ENCODE peak calls at places on chromosomes 6 and 20, in four cellular contexts. One of them, this sample, is unnamed.

GRCh38 chr6:167079853-167080297 is 43.0 kb upstream of the CCR6 start:
- DNase-seq in upper lobe of right lung: no peak
- DNase-seq in cardiac fibroblast: no peak
- DNase-seq in CD8-positive, alpha-beta T cell: no peak
- DNase-seq in this sample: no peak

GRCh38 chr6:38180586-38180985 is 361.1 kb downstream of the ZFAND3 start:
- DNase-seq in upper lobe of right lung: no peak
- DNase-seq in CD8-positive, alpha-beta T cell: no peak
- DNase-seq in cardiac fibroblast: no peak
- DNase-seq in this sample: no peak

GRCh38 chr6:168226832-168227434 is 92.6 kb downstream of the DACT2 start:
- DNase-seq in CD8-positive, alpha-beta T cell: no peak
- DNase-seq in upper lobe of right lung: no peak
- DNase-seq in cardiac fibroblast: no peak
- DNase-seq in this sample: no peak

GRCh38 chr6:48315915-48316314 is 204.9 kb upstream of the PTCHD4 start:
- DNase-seq in upper lobe of right lung: no peak
- DNase-seq in cardiac fibroblast: no peak
- DNase-seq in CD8-positive, alpha-beta T cell: no peak
- DNase-seq in this sample: no peak

GRCh38 chr6:105077592-105078463 is 102.0 kb downstream of the POPDC3 start:
- DNase-seq in cardiac fibroblast: peak
- DNase-seq in upper lobe of right lung: no peak
- DNase-seq in CD8-positive, alpha-beta T cell: no peak
- DNase-seq in this sample: peak

GRCh38 chr20:1856419-1856818 is 38.8 kb upstream of the SIRPA start:
- DNase-seq in cardiac fibroblast: no peak
- DNase-seq in CD8-positive, alpha-beta T cell: no peak
- DNase-seq in upper lobe of right lung: no peak
- DNase-seq in this sample: no peak

GRCh38 chr20:36591854-36592641 is 13.5 kb upstream of the RAB5IF start:
- DNase-seq in cardiac fibroblast: no peak
- DNase-seq in upper lobe of right lung: no peak
- DNase-seq in CD8-positive, alpha-beta T cell: peak
- DNase-seq in this sample: no peak

GRCh38 chr6:24909281-24910216 is 26.2 kb downstream of the RIPOR2 start:
- DNase-seq in upper lobe of right lung: no peak
- DNase-seq in cardiac fibroblast: no peak
- DNase-seq in CD8-positive, alpha-beta T cell: no peak
- DNase-seq in this sample: no peak

GRCh38 chr6:134416501-134417154 is 98.7 kb upstream of the SGK1 start:
- DNase-seq in upper lobe of right lung: no peak
- DNase-seq in CD8-positive, alpha-beta T cell: no peak
- DNase-seq in cardiac fibroblast: peak
- DNase-seq in this sample: no peak

GRCh38 chr6:52749546-52750152 is 13.6 kb downstream of the GSTA2 start:
- DNase-seq in cardiac fibroblast: no peak
- DNase-seq in upper lobe of right lung: no peak
- DNase-seq in CD8-positive, alpha-beta T cell: no peak
- DNase-seq in this sample: no peak

GRCh38 chr6:100415780-100416179 is 48.9 kb downstream of the SIM1 start:
- DNase-seq in CD8-positive, alpha-beta T cell: no peak
- DNase-seq in cardiac fibroblast: no peak
- DNase-seq in upper lobe of right lung: no peak
- DNase-seq in this sample: no peak

GRCh38 chr6:107021786-107022185 is 6.2 kb upstream of the MTRES1 start:
- DNase-seq in CD8-positive, alpha-beta T cell: no peak
- DNase-seq in upper lobe of right lung: no peak
- DNase-seq in cardiac fibroblast: no peak
- DNase-seq in this sample: no peak

GRCh38 chr20:17327185-17327780 is 100.4 kb downstream of the PCSK2 start:
- DNase-seq in CD8-positive, alpha-beta T cell: no peak
- DNase-seq in cardiac fibroblast: no peak
- DNase-seq in upper lobe of right lung: no peak
- DNase-seq in this sample: no peak

GRCh38 chr20:11979306-11980128 is 61.8 kb downstream of the BTBD3 start:
- DNase-seq in CD8-positive, alpha-beta T cell: no peak
- DNase-seq in cardiac fibroblast: no peak
- DNase-seq in upper lobe of right lung: no peak
- DNase-seq in this sample: no peak

GRCh38 chr6:159762681-159763293 is 942 bp downstream of the ACAT2 start:
- DNase-seq in cardiac fibroblast: no peak
- DNase-seq in CD8-positive, alpha-beta T cell: peak
- DNase-seq in upper lobe of right lung: no peak
- DNase-seq in this sample: no peak

GRCh38 chr6:43977404-43978111 is 149.7 kb downstream of the MRPL14 start:
- DNase-seq in CD8-positive, alpha-beta T cell: no peak
- DNase-seq in cardiac fibroblast: no peak
- DNase-seq in upper lobe of right lung: no peak
- DNase-seq in this sample: no peak

GRCh38 chr6:113102761-113103160 is 754.4 kb upstream of the MARCKS start:
- DNase-seq in CD8-positive, alpha-beta T cell: no peak
- DNase-seq in upper lobe of right lung: no peak
- DNase-seq in cardiac fibroblast: peak
- DNase-seq in this sample: peak

GRCh38 chr6:6721606-6722005 is 133.1 kb downstream of the LY86 start:
- DNase-seq in upper lobe of right lung: no peak
- DNase-seq in cardiac fibroblast: no peak
- DNase-seq in CD8-positive, alpha-beta T cell: no peak
- DNase-seq in this sample: no peak

GRCh38 chr6:81906709-81907204 is 154.3 kb upstream of the TENT5A start:
- DNase-seq in CD8-positive, alpha-beta T cell: no peak
- DNase-seq in cardiac fibroblast: no peak
- DNase-seq in upper lobe of right lung: no peak
- DNase-seq in this sample: no peak

GRCh38 chr20:35702051-35702823 is 3.0 kb downstream of the ROMO1 start:
- DNase-seq in CD8-positive, alpha-beta T cell: no peak
- DNase-seq in cardiac fibroblast: peak
- DNase-seq in upper lobe of right lung: peak
- DNase-seq in this sample: peak

GRCh38 chr6:148342146-148343027 is at the start of gene SASH1:
- DNase-seq in upper lobe of right lung: peak
- DNase-seq in CD8-positive, alpha-beta T cell: no peak
- DNase-seq in cardiac fibroblast: peak
- DNase-seq in this sample: no peak

GRCh38 chr6:155510879-155511278 is 55.2 kb upstream of the NOX3 start:
- DNase-seq in upper lobe of right lung: no peak
- DNase-seq in cardiac fibroblast: no peak
- DNase-seq in CD8-positive, alpha-beta T cell: no peak
- DNase-seq in this sample: no peak

GRCh38 chr6:106080106-106081095 is 5.7 kb upstream of the PRDM1 start:
- DNase-seq in CD8-positive, alpha-beta T cell: no peak
- DNase-seq in upper lobe of right lung: no peak
- DNase-seq in cardiac fibroblast: no peak
- DNase-seq in this sample: no peak

GRCh38 chr6:138162104-138162946 is 586 bp downstream of the ARFGEF3 start:
- DNase-seq in CD8-positive, alpha-beta T cell: no peak
- DNase-seq in upper lobe of right lung: peak
- DNase-seq in cardiac fibroblast: no peak
- DNase-seq in this sample: no peak

GRCh38 chr6:79168695-79168980 is 65.8 kb downstream of the HMGN3 start:
- DNase-seq in cardiac fibroblast: no peak
- DNase-seq in upper lobe of right lung: no peak
- DNase-seq in CD8-positive, alpha-beta T cell: no peak
- DNase-seq in this sample: no peak

GRCh38 chr20:10190456-10190855 is 28.2 kb upstream of the SNAP25 start:
- DNase-seq in cardiac fibroblast: no peak
- DNase-seq in upper lobe of right lung: no peak
- DNase-seq in CD8-positive, alpha-beta T cell: no peak
- DNase-seq in this sample: no peak

GRCh38 chr6:163416640-163417253 is 2.2 kb downstream of the QKI start:
- DNase-seq in cardiac fibroblast: peak
- DNase-seq in CD8-positive, alpha-beta T cell: peak
- DNase-seq in upper lobe of right lung: no peak
- DNase-seq in this sample: peak

GRCh38 chr6:24930386-24930785 is 5.4 kb downstream of the RIPOR2 start:
- DNase-seq in cardiac fibroblast: peak
- DNase-seq in CD8-positive, alpha-beta T cell: no peak
- DNase-seq in upper lobe of right lung: no peak
- DNase-seq in this sample: no peak

GRCh38 chr6:79946242-79946641 is 1.1 kb downstream of the ELOVL4 start:
- DNase-seq in upper lobe of right lung: no peak
- DNase-seq in cardiac fibroblast: peak
- DNase-seq in CD8-positive, alpha-beta T cell: no peak
- DNase-seq in this sample: no peak

GRCh38 chr6:116094041-116094440 is 6.6 kb upstream of the NT5DC1 start:
- DNase-seq in upper lobe of right lung: no peak
- DNase-seq in CD8-positive, alpha-beta T cell: no peak
- DNase-seq in cardiac fibroblast: no peak
- DNase-seq in this sample: no peak

GRCh38 chr6:116100419-116101297 is at the start of gene NT5DC1:
- DNase-seq in cardiac fibroblast: peak
- DNase-seq in upper lobe of right lung: peak
- DNase-seq in CD8-positive, alpha-beta T cell: peak
- DNase-seq in this sample: peak

GRCh38 chr6:116099036-116099435 is 1.6 kb upstream of the NT5DC1 start:
- DNase-seq in cardiac fibroblast: no peak
- DNase-seq in CD8-positive, alpha-beta T cell: no peak
- DNase-seq in upper lobe of right lung: no peak
- DNase-seq in this sample: no peak

GRCh38 chr6:116101298-116101718 is 655 bp downstream of the NT5DC1 start:
- DNase-seq in CD8-positive, alpha-beta T cell: no peak
- DNase-seq in cardiac fibroblast: no peak
- DNase-seq in upper lobe of right lung: no peak
- DNase-seq in this sample: no peak

GRCh38 chr6:116096979-116097816 is 3.5 kb upstream of the NT5DC1 start:
- DNase-seq in cardiac fibroblast: peak
- DNase-seq in upper lobe of right lung: no peak
- DNase-seq in CD8-positive, alpha-beta T cell: no peak
- DNase-seq in this sample: no peak
- TF ChIP-seq CTCF in cardiac fibroblast: peak
- TF ChIP-seq CTCF in upper lobe of right lung: peak
- TF ChIP-seq CTCF in CD8-positive, alpha-beta T cell: peak
- TF ChIP-seq CTCF in this sample: peak

GRCh38 chr6:166076625-166077024 is 91.0 kb downstream of the TBXT start:
- DNase-seq in cardiac fibroblast: no peak
- DNase-seq in CD8-positive, alpha-beta T cell: no peak
- DNase-seq in upper lobe of right lung: no peak
- DNase-seq in this sample: no peak
- TF ChIP-seq CTCF in cardiac fibroblast: no peak
- TF ChIP-seq CTCF in CD8-positive, alpha-beta T cell: no peak
- TF ChIP-seq CTCF in upper lobe of right lung: no peak
- TF ChIP-seq CTCF in this sample: no peak

DNA sequence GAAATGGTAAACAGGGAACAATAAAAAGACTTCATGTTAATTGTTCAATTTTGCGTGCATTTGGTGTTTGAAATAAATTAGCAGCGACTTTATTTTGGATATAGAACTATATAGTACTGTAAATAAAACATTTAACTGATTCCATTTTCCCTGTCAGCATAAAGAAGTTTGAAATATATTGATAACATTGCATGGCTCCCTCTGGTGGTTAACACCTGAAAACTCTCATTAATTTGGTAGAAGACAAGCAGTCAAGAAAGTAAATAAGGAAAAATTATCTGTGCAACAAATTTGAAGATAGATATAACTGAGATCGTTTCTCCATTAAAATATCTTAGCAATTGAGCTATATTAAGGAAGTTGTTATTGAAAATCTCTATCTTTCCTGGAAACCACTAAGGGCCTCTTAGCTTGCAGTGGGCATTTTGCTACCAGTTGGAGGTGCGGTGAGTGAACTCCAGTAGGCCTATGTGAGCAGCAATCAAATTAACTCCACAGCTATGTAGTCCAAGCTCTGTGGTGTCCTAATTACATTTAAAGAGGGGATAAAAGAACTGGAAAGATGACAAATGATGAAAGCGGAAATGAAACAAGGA is 435.7 kb upstream of the FKBP1C start:
- DNase-seq in cardiac fibroblast: peak
- DNase-seq in CD8-positive, alpha-beta T cell: no peak
- DNase-seq in upper lobe of right lung: no peak
- DNase-seq in this sample: no peak
- TF ChIP-seq CTCF in cardiac fibroblast: no peak
- TF ChIP-seq CTCF in CD8-positive, alpha-beta T cell: no peak
- TF ChIP-seq CTCF in upper lobe of right lung: peak
- TF ChIP-seq CTCF in this sample: peak

DNA sequence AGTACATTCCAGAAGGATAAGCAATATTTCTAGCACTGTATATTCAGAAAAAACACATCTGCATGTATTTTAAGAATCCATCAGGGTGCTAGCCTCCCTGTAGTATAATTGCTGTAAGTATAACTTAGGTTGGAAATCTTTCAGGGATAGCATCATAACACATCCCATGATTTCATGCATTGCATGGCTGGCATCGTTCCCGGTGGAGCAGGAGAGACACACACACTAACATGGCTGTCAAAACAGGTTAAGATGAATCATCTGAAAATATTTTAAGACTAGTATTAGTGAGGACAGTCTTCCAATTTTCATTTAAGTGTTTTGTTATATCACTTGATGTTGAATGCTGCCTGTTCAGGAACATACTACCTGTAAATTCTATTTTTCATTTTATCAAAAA is 32.1 kb upstream of the CENPW start:
- DNase-seq in cardiac fibroblast: peak
- DNase-seq in CD8-positive, alpha-beta T cell: no peak
- DNase-seq in upper lobe of right lung: no peak
- DNase-seq in this sample: peak
- TF ChIP-seq CTCF in cardiac fibroblast: no peak
- TF ChIP-seq CTCF in CD8-positive, alpha-beta T cell: no peak
- TF ChIP-seq CTCF in upper lobe of right lung: no peak
- TF ChIP-seq CTCF in this sample: no peak